ENCODE peak calls at places on chromosome X, in five cellular contexts. U is kidney, G is right lobe of liver, E is cardiac fibroblast, N is heart left ventricle. Z is an unnamed sample.

GRCh38 chrX:25344191-25344936 is 328.6 kb upstream of the ARX start:
- DNase-seq in E (no peak), G (no peak), N (no peak), U (no peak), Z (peak; percentile 53)

GRCh38 chrX:136251042-136251991 is at the start of gene MAP7D3:
- DNase-seq in G (peak; percentile 76), N (peak; percentile 86), E (peak; percentile 45), U (peak; percentile 86), Z (peak; percentile 70)

GRCh38 chrX:38052096-38052495 is 45.7 kb downstream of the SYTL5 start:
- DNase-seq in G (no peak), E (peak; percentile 93), U (no peak), N (no peak), Z (peak; percentile 88)

GRCh38 chrX:40062525-40063193 is 35.1 kb downstream of the BCOR start:
- DNase-seq in N (no peak), G (no peak), E (no peak), U (no peak), Z (peak; percentile 60)

GRCh38 chrX:12974797-12975669 is at the start of gene TMSB4X:
- DNase-seq in U (peak; percentile 97), N (peak; percentile 92), E (peak; percentile 86), G (peak; percentile 87), Z (peak; percentile 75)

GRCh38 chrX:153448556-153449280 is 2.9 kb upstream of the TREX2 start:
- DNase-seq in U (peak; percentile 63), N (no peak), G (no peak), E (no peak), Z (no peak)

GRCh38 chrX:116204947-116205346 is 34.4 kb downstream of the AGTR2 start:
- DNase-seq in E (peak; percentile 27), G (no peak), N (no peak), U (no peak), Z (peak; percentile 15)

GRCh38 chrX:12978205-12979010 is 3.5 kb downstream of the TMSB4X start:
- DNase-seq in E (peak; percentile 91), G (peak; percentile 40), N (peak; percentile 68), U (peak; percentile 82), Z (peak; percentile 69)

GRCh38 chrX:51737062-51737461 is 6.2 kb upstream of the GSPT2 start:
- DNase-seq in N (no peak), U (no peak), G (no peak), E (no peak), Z (no peak)

GRCh38 chrX:115624916-115625315 is 63.9 kb downstream of the PLS3 start:
- DNase-seq in E (peak; percentile 31), N (no peak), G (no peak), U (no peak), Z (peak; percentile 77)

GRCh38 chrX:50677789-50678188 is 136.2 kb downstream of the SHROOM4 start:
- DNase-seq in N (no peak), G (no peak), E (peak; percentile 8), U (no peak), Z (no peak)

GRCh38 chrX:9267415-9267814 is 197.4 kb upstream of the TBL1X start:
- DNase-seq in N (no peak), G (no peak), E (no peak), U (no peak), Z (no peak)

GRCh38 chrX:103629295-103630170 is 758 bp downstream of the TCEAL1 start:
- DNase-seq in N (peak; percentile 75), U (peak; percentile 89), E (peak; percentile 60), G (peak; percentile 60), Z (peak; percentile 48)

GRCh38 chrX:125846251-125846650 is 319.8 kb downstream of the DCAF12L2 start:
- DNase-seq in E (no peak), G (no peak), N (no peak), U (no peak), Z (no peak)

GRCh38 chrX:34559325-34559724 is 97.8 kb downstream of the TMEM47 start:
- DNase-seq in G (no peak), E (peak; percentile 43), U (no peak), N (no peak), Z (peak; percentile 60)

GRCh38 chrX:150155396-150156048 is 207.6 kb upstream of the MAMLD1 start:
- DNase-seq in E (peak; percentile 67), U (peak; percentile 77), G (peak; percentile 33), N (no peak), Z (peak; percentile 31)

GRCh38 chrX:19824603-19825002 is 62.8 kb downstream of the SH3KBP1 start:
- DNase-seq in G (no peak), U (no peak), N (no peak), E (peak; percentile 26), Z (no peak)

GRCh38 chrX:138710311-138710791 is 1.2 kb downstream of the FGF13 start:
- DNase-seq in N (no peak), U (peak; percentile 59), G (no peak), E (no peak), Z (no peak)

GRCh38 chrX:54509401-54509800 is 13.4 kb upstream of the FGD1 start:
- DNase-seq in E (no peak), G (no peak), U (no peak), N (no peak), Z (no peak)

GRCh38 chrX:150167482-150168324 is 195.4 kb upstream of the MAMLD1 start:
- DNase-seq in N (no peak), G (no peak), U (no peak), E (no peak), Z (no peak)

GRCh38 chrX:105302246-105302645 is 81.8 kb upstream of the TEX13A start:
- DNase-seq in E (peak; percentile 43), U (no peak), G (no peak), N (no peak), Z (peak; percentile 71)

GRCh38 chrX:136636121-136636520 is 11.8 kb upstream of the CD40LG start:
- DNase-seq in G (no peak), N (no peak), U (no peak), E (no peak), Z (no peak)

GRCh38 chrX:23373129-23373804 is 38.6 kb downstream of the PTCHD1 start:
- DNase-seq in N (no peak), G (no peak), U (no peak), E (peak; percentile 82), Z (peak; percentile 85)

GRCh38 chrX:10199212-10199611 is 42.4 kb downstream of the CLCN4 start:
- DNase-seq in N (no peak), E (peak; percentile 67), G (peak; percentile 50), U (no peak), Z (peak; percentile 10)

GRCh38 chrX:82732861-82733260 is 775.2 kb upstream of the POU3F4 start:
- DNase-seq in N (no peak), G (no peak), U (no peak), E (no peak), Z (peak; percentile 57)

GRCh38 chrX:103774070-103774642 is 2.5 kb upstream of the PLP1 start:
- DNase-seq in G (no peak), U (no peak), N (no peak), E (peak; percentile 73), Z (peak; percentile 58)

GRCh38 chrX:52082578-52082977 is 13.6 kb upstream of the MAGED4B start:
- DNase-seq in N (no peak), G (no peak), U (no peak), E (peak; percentile 12), Z (no peak)

GRCh38 chrX:69510914-69511513 is 6.9 kb downstream of the NALF2 start:
- DNase-seq in U (no peak), N (no peak), E (no peak), G (no peak), Z (no peak)

GRCh38 chrX:21373637-21374162 is 518 bp upstream of the CNKSR2 start:
- DNase-seq in G (peak; percentile 27), N (no peak), E (no peak), U (peak; percentile 75), Z (no peak)
- H3K4me3 ChIP-seq in G (peak overlapping the region; percentile 61), N (no peak overlapping the region), E (peak overlapping the region; percentile 60), U (peak overlapping the region; percentile 37), Z (peak overlapping the region; percentile 23)

GRCh38 chrX:140431521-140431920 is 73.3 kb downstream of the SOX3 start:
- DNase-seq in G (no peak), U (no peak), E (no peak), N (no peak), Z (peak; percentile 30)
- TF ChIP-seq CTCF in G (no peak), U (no peak), E (no peak), N (no peak), Z (no peak)

GRCh38 chrX:118975831-118976598 is 1.6 kb downstream of the LONRF3 start:
- DNase-seq in N (peak; percentile 83), E (peak; percentile 25), U (peak; percentile 91), G (peak; percentile 82), Z (no peak)

GRCh38 chrX:118974908-118975671 is 672 bp downstream of the LONRF3 start:
- DNase-seq in G (peak; percentile 59), E (peak; percentile 1), N (peak; percentile 59), U (peak; percentile 84), Z (peak; percentile 23)

GRCh38 chrX:118977424-118977823 is 3.0 kb downstream of the LONRF3 start:
- DNase-seq in U (no peak), G (no peak), E (no peak), N (no peak), Z (no peak)

GRCh38 chrX:118978451-118978850 is 4.0 kb downstream of the LONRF3 start:
- DNase-seq in U (no peak), N (no peak), G (no peak), E (no peak), Z (no peak)

GRCh38 chrX:118976599-118977340 is 2.4 kb downstream of the LONRF3 start:
- DNase-seq in E (peak; percentile 0), N (peak; percentile 73), U (peak; percentile 92), G (peak; percentile 68), Z (peak; percentile 17)
- H3K4me3 ChIP-seq in E (no peak overlapping the region), N (no peak overlapping the region), U (peak overlapping the region; percentile 66), G (peak overlapping the region; percentile 64), Z (no peak overlapping the region)

DNA sequence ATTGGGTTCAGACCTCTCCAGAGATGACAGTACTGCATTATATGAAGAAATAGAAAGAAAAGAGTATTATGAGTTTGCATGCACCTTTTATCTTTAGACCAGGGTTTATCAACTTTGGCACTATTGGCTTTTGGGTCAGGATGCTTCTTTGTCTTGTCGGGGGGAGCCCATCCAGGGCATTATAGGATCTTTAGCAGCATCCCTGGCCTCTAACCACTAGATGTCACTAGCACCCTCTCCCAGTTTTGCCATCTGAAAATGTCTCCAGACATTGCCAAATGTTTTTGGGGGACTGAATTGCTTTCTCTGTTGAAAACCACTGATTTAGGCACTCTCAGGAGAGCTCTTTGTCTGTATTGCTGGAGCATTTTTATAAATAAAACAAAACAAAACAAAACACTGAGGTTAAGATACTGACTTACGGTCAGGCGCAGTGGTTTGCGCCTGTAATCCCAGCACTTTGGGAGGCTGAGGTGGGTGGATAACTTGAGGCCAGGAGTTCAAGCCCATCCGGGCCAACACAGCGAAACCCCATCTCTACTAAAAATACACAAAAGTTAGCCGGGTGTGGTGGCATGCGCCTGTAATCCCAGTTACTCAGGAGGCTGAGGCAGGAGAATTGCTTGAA is 23.6 kb downstream of the CA5B start:
- DNase-seq in E (peak; percentile 44), U (no peak), N (no peak), G (no peak), Z (peak; percentile 14)
- TF ChIP-seq CTCF in E (peak; percentile 70), U (peak; percentile 37), N (peak; percentile 41), G (peak; percentile 55), Z (peak; percentile 72)

GRCh38 chrX:53095796-53096195 is 1.9 kb downstream of the KANTR start:
- DNase-seq in E (no peak), N (no peak), G (no peak), U (no peak), Z (no peak)
- H3K4me3 ChIP-seq in E (no peak overlapping the region), N (no peak overlapping the region), G (no peak overlapping the region), U (no peak overlapping the region), Z (no peak overlapping the region)

GRCh38 chrX:151515233-151515632 is 48.2 kb upstream of the PASD1 start:
- DNase-seq in E (no peak), N (no peak), G (no peak), U (no peak), Z (no peak)

GRCh38 chrX:151517421-151517820 is 46.1 kb upstream of the PASD1 start:
- DNase-seq in N (no peak), G (no peak), E (no peak), U (no peak), Z (no peak)

GRCh38 chrX:151513472-151513871 is 50.0 kb upstream of the PASD1 start:
- DNase-seq in E (no peak), U (no peak), G (no peak), N (no peak), Z (no peak)

GRCh38 chrX:151516538-151517187 is 46.8 kb upstream of the PASD1 start:
- DNase-seq in U (no peak), N (no peak), G (no peak), E (no peak), Z (no peak)
- TF ChIP-seq CTCF in U (no peak), N (no peak), G (no peak), E (no peak), Z (no peak)

Z was measured in epithelial cell of esophagus.